ENCODE peak calls at places on chromosome 9, in nine cellular contexts. T, L, Z, J, N, F, H, E and R are unnamed samples.

GRCh38 chr9:130043654-130044623 is 950 bp upstream of the FNBP1 start:
- DNase-seq in T (no peak), L (peak; percentile 78), Z (no peak), J (no peak), N (peak; percentile 12), F (peak; percentile 85), H (no peak), E (peak; percentile 75), R (no peak)

GRCh38 chr9:70410368-70410767 is 4.1 kb downstream of the KLF9 start:
- DNase-seq in T (peak; percentile 25), L (no peak), Z (no peak), J (no peak), N (no peak), F (peak; percentile 70), H (no peak), E (no peak), R (no peak)

GRCh38 chr9:106947097-106947496 is 84.1 kb downstream of the ZNF462 start:
- DNase-seq in T (no peak), L (no peak), Z (no peak), J (no peak), N (no peak), F (no peak), H (no peak), E (no peak), R (no peak)

GRCh38 chr9:120924698-120925534 is 1.7 kb downstream of the TRAF1 start:
- DNase-seq in T (no peak), L (no peak), Z (no peak), J (no peak), N (no peak), F (no peak), H (no peak), E (no peak), R (no peak)

GRCh38 chr9:76443887-76444286 is 15.1 kb upstream of the GCNT1 start:
- DNase-seq in T (no peak), L (no peak), Z (no peak), J (no peak), N (no peak), F (no peak), H (no peak), E (no peak), R (no peak)

GRCh38 chr9:69175488-69175872 is 1.4 kb downstream of the TJP2 start:
- DNase-seq in T (no peak), L (no peak), Z (no peak), J (no peak), N (no peak), F (no peak), H (no peak), E (no peak), R (no peak)

GRCh38 chr9:3893519-3893918 is 367.7 kb upstream of the RFX3 start:
- DNase-seq in T (no peak), L (no peak), Z (no peak), J (no peak), N (no peak), F (no peak), H (no peak), E (no peak), R (no peak)

GRCh38 chr9:9942764-9943424 is 669.9 kb downstream of the PTPRD start:
- DNase-seq in T (peak; percentile 51), L (peak; percentile 34), Z (peak; percentile 7), J (peak; percentile 48), N (peak; percentile 24), F (peak; percentile 69), H (peak; percentile 81), E (no peak), R (no peak)

GRCh38 chr9:93202919-93203712 is 19.2 kb downstream of the WNK2 start:
- DNase-seq in T (no peak), L (no peak), Z (no peak), J (no peak), N (no peak), F (no peak), H (no peak), E (no peak), R (no peak)

GRCh38 chr9:87944096-87944495 is 26.3 kb downstream of the SPATA31C1 start:
- DNase-seq in T (no peak), L (no peak), Z (no peak), J (no peak), N (no peak), F (no peak), H (no peak), E (no peak), R (no peak)

GRCh38 chr9:129988607-129989361 is 54.2 kb downstream of the FNBP1 start:
- DNase-seq in T (no peak), L (no peak), Z (no peak), J (no peak), N (no peak), F (no peak), H (peak; percentile 75), E (no peak), R (no peak)

GRCh38 chr9:120989065-120989464 is 61.0 kb downstream of the C5 start:
- DNase-seq in T (no peak), L (no peak), Z (no peak), J (no peak), N (no peak), F (no peak), H (no peak), E (no peak), R (no peak)

GRCh38 chr9:68705636-68706578 is 867 bp downstream of the PIP5K1B start:
- DNase-seq in T (peak; percentile 1), L (no peak), Z (no peak), J (no peak), N (no peak), F (no peak), H (peak; percentile 66), E (no peak), R (no peak)

GRCh38 chr9:36315283-36315682 is 57.0 kb upstream of the GNE start:
- DNase-seq in T (no peak), L (no peak), Z (no peak), J (no peak), N (no peak), F (no peak), H (no peak), E (no peak), R (no peak)

GRCh38 chr9:36317766-36318165 is 59.5 kb upstream of the GNE start:
- DNase-seq in T (peak; percentile 99), L (no peak), Z (no peak), J (peak; percentile 62), N (peak; percentile 33), F (no peak), H (peak; percentile 86), E (no peak), R (no peak)

GRCh38 chr9:36314740-36315139 is 56.5 kb upstream of the GNE start:
- DNase-seq in T (no peak), L (no peak), Z (no peak), J (no peak), N (no peak), F (no peak), H (no peak), E (no peak), R (no peak)

GRCh38 chr9:36316629-36317317 is 58.5 kb upstream of the GNE start:
- DNase-seq in T (peak; percentile 63), L (no peak), Z (no peak), J (no peak), N (no peak), F (peak; percentile 73), H (no peak), E (no peak), R (no peak)

GRCh38 chr9:36316049-36316448 is 57.8 kb upstream of the GNE start:
- DNase-seq in T (no peak), L (no peak), Z (no peak), J (no peak), N (no peak), F (no peak), H (no peak), E (no peak), R (no peak)
- H3K4me3 ChIP-seq in T (no peak overlapping the region), L (no peak overlapping the region), Z (no peak overlapping the region), J (no peak overlapping the region), N (no peak overlapping the region), F (no peak overlapping the region), H (no peak overlapping the region), E (no peak overlapping the region), R (no peak overlapping the region)

DNA sequence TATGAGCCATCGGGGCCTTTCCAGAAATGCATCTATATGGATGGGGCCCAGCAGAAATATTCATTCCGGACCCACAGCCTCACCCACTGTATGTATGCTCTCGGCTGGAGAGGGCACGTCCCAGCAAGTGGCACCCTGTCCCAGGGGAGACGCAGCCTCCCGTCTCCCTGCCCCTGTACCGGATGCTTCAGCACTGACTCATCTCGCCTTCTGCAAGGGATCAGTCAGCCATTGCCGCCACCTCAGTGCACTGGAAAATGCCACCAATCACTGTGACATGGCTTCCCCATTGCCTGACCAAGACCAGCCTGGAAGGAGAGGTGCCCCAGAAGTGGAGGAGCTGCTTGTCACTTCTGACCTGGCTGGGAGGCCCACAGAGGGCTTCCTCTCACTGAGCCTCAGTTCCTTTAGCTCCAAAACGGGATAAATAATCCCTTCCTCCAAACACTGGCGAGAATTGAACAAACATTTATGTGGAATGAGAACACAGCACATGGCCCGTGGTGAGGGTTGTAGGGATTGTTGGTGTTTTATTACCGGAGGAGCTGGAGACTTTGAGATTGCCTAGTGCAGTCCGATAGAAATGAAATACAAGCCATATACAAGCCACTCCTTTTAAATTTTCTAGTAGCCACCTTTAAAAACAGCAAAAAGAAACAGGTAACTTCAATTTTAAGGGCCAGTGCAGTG is 43.9 kb upstream of the ORM1 start:
- DNase-seq in T (peak; percentile 88), L (peak; percentile 38), Z (no peak), J (peak; percentile 11), N (no peak), F (no peak), H (no peak), E (peak; percentile 15), R (peak; percentile 73)
- TF ChIP-seq CTCF in T (peak; percentile 12), L (no peak), Z (no peak), J (no peak), N (no peak), F (no peak), H (no peak), E (no peak), R (no peak)

GRCh38 chr9:95127249-95128176 is 190.0 kb downstream of the FANCC start:
- DNase-seq in T (peak; percentile 65), L (peak; percentile 92), Z (peak; percentile 28), J (peak; percentile 89), N (peak; percentile 77), F (peak; percentile 73), H (peak; percentile 91), E (peak; percentile 88), R (peak; percentile 34)
- H3K4me3 ChIP-seq in T (peak overlapping the region; percentile 44), L (peak overlapping the region; percentile 51), Z (peak overlapping the region; percentile 55), J (no peak overlapping the region), N (no peak overlapping the region), F (peak overlapping the region; percentile 62), H (peak overlapping the region; percentile 24), E (peak overlapping the region; percentile 33), R (peak overlapping the region; percentile 54)

GRCh38 chr9:137228515-137228967 is 1.2 kb downstream of the RNF224 start:
- DNase-seq in T (no peak), L (no peak), Z (no peak), J (no peak), N (no peak), F (no peak), H (no peak), E (no peak), R (no peak)

GRCh38 chr9:137227853-137228514 is 682 bp downstream of the RNF224 start:
- DNase-seq in T (no peak), L (no peak), Z (no peak), J (no peak), N (no peak), F (no peak), H (no peak), E (no peak), R (no peak)

GRCh38 chr9:137226338-137227056 is 805 bp upstream of the RNF224 start:
- DNase-seq in T (peak; percentile 82), L (no peak), Z (no peak), J (no peak), N (no peak), F (no peak), H (no peak), E (no peak), R (no peak)

GRCh38 chr9:137225701-137226331 is 842 bp downstream of the CYSRT1 start:
- DNase-seq in T (no peak), L (no peak), Z (no peak), J (no peak), N (no peak), F (no peak), H (peak; percentile 46), E (no peak), R (no peak)

GRCh38 chr9:137227057-137227852 is at the start of gene RNF224:
- DNase-seq in T (peak; percentile 72), L (peak; percentile 61), Z (no peak), J (peak; percentile 96), N (peak; percentile 84), F (peak; percentile 69), H (peak; percentile 92), E (peak; percentile 56), R (peak; percentile 21)
- TF ChIP-seq CTCF in T (peak; percentile 94), L (peak; percentile 76), Z (peak; percentile 92), J (peak; percentile 98), N (peak; percentile 87), F (peak; percentile 89), H (peak; percentile 95), E (peak; percentile 62), R (peak; percentile 94)